ENCODE peak calls at places on chromosomes 3 and 15, in six cellular contexts. K is uterus; V is pancreas; N is gastrocnemius medialis; J is fibroblast of lung; O is CD4-positive, alpha-beta memory T cell. A is an unnamed sample.

GRCh38 chr3:57128863-57129602 is 36.1 kb downstream of the IL17RD start:
- DNase-seq in K (no peak), V (no peak), N (no peak), J (no peak), O (no peak), A (no peak)

GRCh38 chr3:55267206-55267930 is 219.7 kb downstream of the WNT5A start:
- DNase-seq in K (no peak), V (no peak), N (no peak), J (peak; percentile 50), O (no peak), A (no peak)

GRCh38 chr15:84981711-84982300 is at the start of gene PDE8A:
- DNase-seq in K (no peak), V (peak; percentile 76), N (no peak), J (peak; percentile 60), O (peak; percentile 66), A (peak; percentile 64)

GRCh38 chr15:85414495-85414894 is 34.1 kb downstream of the AKAP13 start:
- DNase-seq in K (no peak), V (no peak), N (no peak), J (no peak), O (peak; percentile 31), A (no peak)

GRCh38 chr3:187935623-187936156 is 190.4 kb upstream of the BCL6 start:
- DNase-seq in K (no peak), V (no peak), N (peak; percentile 64), J (no peak), O (peak; percentile 18), A (no peak)

GRCh38 chr3:152155654-152156053 is 113.1 kb upstream of the MBNL1 start:
- DNase-seq in K (no peak), V (no peak), N (no peak), J (peak; percentile 42), O (no peak), A (no peak)

GRCh38 chr15:63043391-63044076 is 987 bp downstream of the TPM1 start:
- DNase-seq in K (peak; percentile 27), V (peak; percentile 37), N (no peak), J (no peak), O (no peak), A (no peak)

GRCh38 chr3:73623996-73624362 is 762 bp downstream of the PDZRN3 start:
- DNase-seq in K (peak; percentile 55), V (peak; percentile 54), N (peak; percentile 49), J (peak; percentile 78), O (no peak), A (no peak)

GRCh38 chr3:57757642-57758297 is 1.7 kb downstream of the SLMAP start:
- DNase-seq in K (no peak), V (peak; percentile 27), N (no peak), J (peak; percentile 47), O (no peak), A (no peak)

GRCh38 chr3:13745636-13746035 is 134.2 kb downstream of the WNT7A start:
- DNase-seq in K (no peak), V (no peak), N (no peak), J (no peak), O (no peak), A (no peak)

GRCh38 chr15:41203395-41203794 is 27.2 kb downstream of the EXD1 start:
- DNase-seq in K (no peak), V (no peak), N (no peak), J (no peak), O (no peak), A (no peak)

GRCh38 chr3:102668247-102668646 is 233.4 kb downstream of the ZPLD1 start:
- DNase-seq in K (no peak), V (no peak), N (no peak), J (no peak), O (no peak), A (no peak)

GRCh38 chr15:20272422-20273184 is 269.0 kb downstream of the GOLGA6L6 start:
- DNase-seq in K (no peak), V (no peak), N (no peak), J (no peak), O (no peak), A (no peak)
- H3K9me3 ChIP-seq in K (no peaks in the 10 kb centered on the region), V (no peaks in the 10 kb centered on the region), N (no peaks in the 10 kb centered on the region), J (peaks cover 12% of the 10 kb centered on the region), O (no peaks in the 10 kb centered on the region), A (no peaks in the 10 kb centered on the region)

GRCh38 chr3:42914771-42915515 is 9.0 kb downstream of the ZNF662 start:
- DNase-seq in K (no peak), V (no peak), N (no peak), J (no peak), O (no peak), A (no peak)
- H3K9me3 ChIP-seq in K (no peaks in the 10 kb centered on the region), V (no peaks in the 10 kb centered on the region), N (peaks cover 22% of the 10 kb centered on the region), J (no peaks in the 10 kb centered on the region), O (peaks cover 5% of the 10 kb centered on the region), A (peaks cover 4% of the 10 kb centered on the region)

GRCh38 chr15:27665002-27665401 is 434.1 kb downstream of the OCA2 start:
- DNase-seq in K (no peak), V (no peak), N (no peak), J (no peak), O (no peak), A (no peak)

GRCh38 chr15:27671794-27672438 is 427.2 kb downstream of the OCA2 start:
- DNase-seq in K (no peak), V (no peak), N (no peak), J (no peak), O (no peak), A (no peak)

GRCh38 chr15:27669641-27670040 is 429.5 kb downstream of the OCA2 start:
- DNase-seq in K (no peak), V (no peak), N (no peak), J (no peak), O (no peak), A (no peak)

GRCh38 chr15:27670481-27670880 is 428.6 kb downstream of the OCA2 start:
- DNase-seq in K (no peak), V (no peak), N (no peak), J (no peak), O (no peak), A (no peak)

GRCh38 chr15:27668471-27669220 is 430.5 kb downstream of the OCA2 start:
- DNase-seq in K (no peak), V (no peak), N (no peak), J (no peak), O (no peak), A (no peak)
- H3K9me3 ChIP-seq in K (no peaks in the 10 kb centered on the region), V (no peaks in the 10 kb centered on the region), N (no peaks in the 10 kb centered on the region), J (no peaks in the 10 kb centered on the region), O (no peaks in the 10 kb centered on the region), A (no peaks in the 10 kb centered on the region)

GRCh38 chr3:49236226-49236625 is 40.8 kb downstream of the C3orf62 start:
- DNase-seq in K (no peak), V (no peak), N (no peak), J (no peak), O (no peak), A (no peak)
- H3K9me3 ChIP-seq in K (no peaks in the 10 kb centered on the region), V (no peaks in the 10 kb centered on the region), N (no peaks in the 10 kb centered on the region), J (no peaks in the 10 kb centered on the region), O (no peaks in the 10 kb centered on the region), A (peaks cover 3% of the 10 kb centered on the region)

DNA sequence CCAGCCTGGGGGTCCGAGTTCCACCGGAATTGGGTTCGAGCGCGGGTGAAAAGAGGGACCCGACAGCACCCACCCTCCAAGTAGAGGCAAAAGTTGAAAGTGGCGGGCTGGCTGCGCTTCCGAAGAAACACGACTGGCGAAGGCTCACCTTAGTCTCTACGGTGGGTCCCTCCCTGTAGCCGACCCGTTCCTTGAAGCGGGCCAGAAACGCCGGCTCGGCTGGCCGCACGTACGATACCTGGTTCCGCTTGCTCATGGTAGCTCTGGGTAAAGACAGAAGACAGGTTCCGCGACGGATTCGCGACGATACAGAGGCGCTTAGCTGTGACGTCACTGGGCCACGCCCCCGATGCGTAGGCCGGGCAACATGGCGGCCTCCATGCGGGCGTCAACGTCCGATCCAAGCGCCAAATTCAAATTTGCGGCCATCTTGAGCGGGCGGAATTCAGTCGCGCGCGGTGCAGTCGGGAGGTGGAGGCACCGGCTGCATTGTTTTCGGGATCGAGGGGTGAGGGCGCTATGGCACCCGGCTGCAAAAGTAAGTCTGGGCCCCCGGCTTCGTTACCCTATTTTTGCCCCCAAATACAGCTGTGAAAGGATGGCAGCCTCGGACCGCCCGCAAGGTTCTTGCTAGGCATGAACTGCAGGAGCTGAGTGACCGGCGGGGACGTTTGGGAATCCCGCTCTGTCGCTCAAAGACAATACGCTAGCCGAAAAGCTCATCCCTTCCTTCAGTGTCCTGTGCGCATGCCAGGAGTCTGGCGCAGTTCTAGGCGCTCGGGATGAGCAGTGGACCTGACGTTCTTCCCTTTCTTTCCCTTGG is at the start of the genes KIAA1143 and KIF15:
- DNase-seq in K (peak; percentile 95), V (peak; percentile 98), N (peak; percentile 90), J (peak; percentile 91), O (peak; percentile 94), A (peak; percentile 93)
- H3K9me3 ChIP-seq in K (no peaks in the 10 kb centered on the region), V (no peaks in the 10 kb centered on the region), N (no peaks in the 10 kb centered on the region), J (no peaks in the 10 kb centered on the region), O (no peaks in the 10 kb centered on the region), A (no peaks in the 10 kb centered on the region)

GRCh38 chr3:64133272-64133671 is 92.0 kb downstream of the PRICKLE2 start:
- DNase-seq in K (no peak), V (no peak), N (no peak), J (no peak), O (no peak), A (no peak)
- H3K9me3 ChIP-seq in K (no peaks in the 10 kb centered on the region), V (no peaks in the 10 kb centered on the region), N (no peaks in the 10 kb centered on the region), J (no peaks in the 10 kb centered on the region), O (no peaks in the 10 kb centered on the region), A (no peaks in the 10 kb centered on the region)

GRCh38 chr3:197244751-197245150 is 53.7 kb downstream of the DLG1 start:
- DNase-seq in K (no peak), V (no peak), N (no peak), J (no peak), O (no peak), A (no peak)
- H3K9me3 ChIP-seq in K (no peaks in the 10 kb centered on the region), V (no peaks in the 10 kb centered on the region), N (no peaks in the 10 kb centered on the region), J (no peaks in the 10 kb centered on the region), O (no peaks in the 10 kb centered on the region), A (peaks cover 11% of the 10 kb centered on the region)

A was measured in T-helper 17 cell.